ENCODE peak calls at places on chromosomes 13 and 19, in four cellular contexts. U is neuronal stem cell, I is breast epithelium, N is heart right ventricle. A is an unnamed sample.

GRCh38 chr13:98556968-98557591 is 19.8 kb downstream of the STK24 start:
- DNase-seq in U (no peak), N (no peak), I (no peak), A (no peak)

GRCh38 chr13:23202383-23202782 is 21.6 kb downstream of the SGCG start:
- DNase-seq in U (no peak), N (no peak), I (no peak), A (no peak)

GRCh38 chr19:18225702-18226468 is at the start of gene PDE4C:
- DNase-seq in N (peak; percentile 67), I (no peak), U (no peak), A (peak; percentile 79)

GRCh38 chr19:6362351-6362801 is 1.0 kb downstream of the CLPP start:
- DNase-seq in N (no peak), I (no peak), U (no peak), A (no peak)

GRCh38 chr13:22240716-22241115 is 569.8 kb downstream of the FGF9 start:
- DNase-seq in N (no peak), I (no peak), U (no peak), A (no peak)

GRCh38 chr13:27403252-27403678 is 21.2 kb upstream of the GTF3A start:
- DNase-seq in U (no peak), N (no peak), I (no peak), A (no peak)

GRCh38 chr13:85654227-85654626 is 145.0 kb downstream of the SLITRK6 start:
- DNase-seq in N (no peak), I (no peak), U (no peak), A (no peak)

GRCh38 chr19:14181906-14182305 is 24.1 kb downstream of the ADGRL1 start:
- DNase-seq in I (no peak), U (no peak), N (no peak), A (no peak)

GRCh38 chr13:20495087-20496023 is 30.3 kb downstream of the CRYL1 start:
- DNase-seq in N (no peak), U (peak; percentile 51), I (peak; percentile 43), A (no peak)

GRCh38 chr13:26629260-26629659 is 71.8 kb downstream of the WASF3 start:
- DNase-seq in U (no peak), N (no peak), I (no peak), A (no peak)

GRCh38 chr13:44921931-44922758 is 67.1 kb downstream of the NUFIP1 start:
- DNase-seq in N (no peak), I (peak; percentile 63), U (no peak), A (no peak)

GRCh38 chr13:39676315-39676876 is 20.9 kb downstream of the COG6 start:
- DNase-seq in I (no peak), U (peak; percentile 15), N (no peak), A (no peak)

DNA sequence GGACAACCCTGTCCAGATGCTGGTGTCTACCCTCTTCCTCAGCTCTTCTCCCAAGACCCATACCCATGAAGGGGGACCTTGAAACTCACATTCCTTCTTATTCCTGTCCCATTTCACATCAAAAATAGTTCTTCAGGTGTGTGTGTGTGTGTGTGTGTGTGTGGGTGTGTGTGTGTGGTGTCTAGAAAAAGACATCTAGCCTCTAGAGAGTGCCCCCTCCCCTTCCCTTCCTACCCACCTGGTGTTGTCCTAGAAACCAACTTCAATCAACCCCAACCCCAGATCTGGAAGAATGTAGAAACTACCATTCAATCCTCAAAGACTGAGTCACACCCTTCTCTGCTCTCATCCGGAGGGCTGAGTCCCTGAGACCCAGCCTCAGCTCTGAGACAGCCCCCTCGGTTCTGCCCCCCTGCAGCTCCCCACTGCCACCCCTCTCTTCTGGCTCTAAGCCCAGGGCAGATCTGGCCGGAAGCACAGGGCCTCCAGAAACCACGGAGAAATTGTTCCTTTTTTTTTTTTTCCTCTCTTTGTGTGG is 3.5 kb downstream of the KCNN4 start:
- DNase-seq in U (no peak), N (no peak), I (no peak), A (no peak)
- H3K27ac ChIP-seq in U (no peak overlapping the region), N (no peak overlapping the region), I (peak overlapping the region; percentile 84), A (peak overlapping the region; percentile 80)

DNA sequence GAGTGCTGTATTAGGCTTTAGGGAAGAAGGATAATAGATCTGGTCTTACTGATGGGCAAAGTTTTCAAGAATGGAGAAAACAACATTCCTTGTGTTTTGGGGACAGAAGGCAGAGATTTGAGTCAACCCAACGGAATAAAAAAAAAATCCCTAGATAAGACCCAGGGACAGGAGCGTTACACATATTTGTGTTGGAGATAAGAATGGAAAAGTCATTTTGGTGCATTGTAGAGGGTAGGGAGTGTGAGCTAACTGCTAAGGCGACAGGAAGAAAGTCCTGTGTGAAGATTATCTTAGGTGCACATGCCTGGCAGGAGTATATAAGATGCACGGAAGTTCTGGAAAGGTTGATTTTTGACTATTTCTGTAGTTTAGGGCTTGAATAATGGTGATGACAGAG is 450.3 kb upstream of the ARGLU1 start:
- DNase-seq in U (no peak), I (no peak), N (no peak), A (no peak)
- H3K9me3 ChIP-seq in U (no peaks in the 10 kb centered on the region), I (no peaks in the 10 kb centered on the region), N (no peaks in the 10 kb centered on the region), A (no peaks in the 10 kb centered on the region)

GRCh38 chr13:57633950-57634828 is 2.6 kb downstream of the PCDH17 start:
- DNase-seq in I (no peak), N (peak; percentile 20), U (no peak), A (no peak)
- H3K4me3 ChIP-seq in I (peak overlapping the region; percentile 48), N (peak overlapping the region; percentile 68), U (peak overlapping the region; percentile 74), A (peak overlapping the region; percentile 42)

GRCh38 chr13:37344051-37344450 is 238.6 kb upstream of the CSNK1A1L start:
- DNase-seq in I (no peak), N (no peak), U (no peak), A (no peak)

GRCh38 chr13:37345869-37346268 is 240.4 kb upstream of the CSNK1A1L start:
- DNase-seq in I (no peak), U (no peak), N (no peak), A (no peak)

GRCh38 chr13:37349916-37350315 is 244.5 kb upstream of the CSNK1A1L start:
- DNase-seq in N (no peak), U (no peak), I (no peak), A (no peak)

GRCh38 chr13:37348916-37349653 is 243.6 kb upstream of the CSNK1A1L start:
- DNase-seq in I (no peak), N (no peak), U (no peak), A (no peak)
- H3K27ac ChIP-seq in I (no peak overlapping the region), N (no peak overlapping the region), U (no peak overlapping the region), A (no peak overlapping the region)

GRCh38 chr19:52102782-52103181 is 7.2 kb upstream of the ZNF841 start:
- DNase-seq in U (no peak), N (no peak), I (no peak), A (no peak)
- H3K9me3 ChIP-seq in U (peaks cover 8% of the 10 kb centered on the region), N (peaks cover 10% of the 10 kb centered on the region), I (peaks cover 64% of the 10 kb centered on the region), A (no peaks in the 10 kb centered on the region)

GRCh38 chr13:114118086-114118762 is 14.2 kb downstream of the RASA3 start:
- DNase-seq in U (no peak), I (no peak), N (no peak), A (no peak)
- H3K4me3 ChIP-seq in U (no peak overlapping the region), I (no peak overlapping the region), N (no peak overlapping the region), A (no peak overlapping the region)

GRCh38 chr19:48906324-48906723 is 6.2 kb downstream of the NUCB1 start:
- DNase-seq in N (no peak), U (no peak), I (no peak), A (no peak)

GRCh38 chr19:48910803-48911202 is 10.7 kb downstream of the NUCB1 start:
- DNase-seq in I (no peak), N (no peak), U (no peak), A (no peak)

GRCh38 chr19:48907671-48908070 is 7.6 kb downstream of the NUCB1 start:
- DNase-seq in I (no peak), N (no peak), U (no peak), A (no peak)

GRCh38 chr19:48900477-48901452 is 653 bp downstream of the NUCB1 start:
- DNase-seq in U (no peak), N (no peak), I (peak; percentile 32), A (no peak)

GRCh38 chr19:48905664-48906063 is 5.6 kb downstream of the NUCB1 start:
- DNase-seq in I (no peak), U (no peak), N (no peak), A (no peak)
- H3K27ac ChIP-seq in I (no peak overlapping the region), U (no peak overlapping the region), N (no peak overlapping the region), A (peak overlapping the region; percentile 33)

GRCh38 chr13:41178040-41178439 is 16.3 kb downstream of the KBTBD7 start:
- DNase-seq in N (no peak), U (no peak), I (no peak), A (no peak)

GRCh38 chr13:41182231-41182630 is 12.1 kb downstream of the KBTBD7 start:
- DNase-seq in N (no peak), U (no peak), I (no peak), A (no peak)

GRCh38 chr13:41179593-41180250 is 14.6 kb downstream of the KBTBD7 start:
- DNase-seq in N (no peak), I (no peak), U (no peak), A (no peak)

GRCh38 chr13:41177616-41178015 is 16.8 kb downstream of the KBTBD7 start:
- DNase-seq in I (no peak), U (no peak), N (no peak), A (no peak)
- H3K9me3 ChIP-seq in I (peaks cover 27% of the 10 kb centered on the region), U (peaks cover 6% of the 10 kb centered on the region), N (peaks cover 17% of the 10 kb centered on the region), A (peaks cover 17% of the 10 kb centered on the region)

DNA sequence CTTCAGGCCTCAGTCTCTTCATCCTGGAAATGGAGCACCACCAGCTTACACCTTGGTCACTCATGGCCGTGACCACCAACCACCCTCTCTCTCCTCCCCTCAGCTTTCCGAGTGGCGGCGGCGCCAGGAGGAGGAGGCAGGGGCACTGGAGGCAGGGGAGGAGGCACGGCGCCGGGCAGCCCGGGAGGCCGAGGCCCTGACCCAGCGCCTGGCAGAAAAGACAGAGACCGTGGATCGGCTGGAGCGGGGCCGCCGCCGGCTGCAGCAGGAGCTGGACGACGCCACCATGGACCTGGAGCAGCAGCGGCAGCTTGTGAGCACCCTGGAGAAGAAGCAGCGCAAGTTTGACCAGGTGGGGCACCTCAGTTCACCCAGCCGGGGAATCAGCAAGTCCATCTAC is 47.7 kb downstream of the KCNC3 start:
- DNase-seq in U (no peak), N (no peak), I (no peak), A (no peak)
- H3K4me3 ChIP-seq in U (no peak overlapping the region), N (no peak overlapping the region), I (no peak overlapping the region), A (no peak overlapping the region)

GRCh38 chr19:29842471-29843179 is 30.8 kb downstream of the CCNE1 start:
- DNase-seq in I (no peak), N (no peak), U (no peak), A (no peak)
- H3K27ac ChIP-seq in I (no peak overlapping the region), N (no peak overlapping the region), U (no peak overlapping the region), A (no peak overlapping the region)